ENCODE peak calls at places on chromosomes 12 and 14, in seven cellular contexts. V is Caco-2; Z is right cardiac atrium; J is tibial nerve; I is CD4-positive, alpha-beta memory T cell; A is A549; B is CD8-positive, alpha-beta T cell. K is an unnamed sample.

GRCh38 chr12:4763549-4763948 is 43.3 kb downstream of the GALNT8 start:
- DNase-seq in V (no peak), Z (peak; percentile 29), J (no peak), I (no peak), A (peak; percentile 31), B (peak; percentile 24), K (no peak)

GRCh38 chr12:121223283-121223946 is 13.5 kb downstream of the P2RX4 start:
- DNase-seq in V (peak; percentile 35), Z (no peak), J (no peak), I (peak; percentile 34), A (no peak), B (peak; percentile 52), K (peak; percentile 66)

GRCh38 chr14:59631237-59631636 is 54.6 kb upstream of the CCDC175 start:
- DNase-seq in V (peak; percentile 51), Z (no peak), J (no peak), I (no peak), A (no peak), B (no peak), K (peak; percentile 63)

GRCh38 chr12:46402451-46402850 is 29.9 kb upstream of the SLC38A2 start:
- DNase-seq in V (no peak), Z (peak; percentile 46), J (no peak), I (no peak), A (no peak), B (no peak), K (no peak)

GRCh38 chr14:90564496-90564895 is 167.7 kb downstream of the CALM1 start:
- DNase-seq in V (no peak), Z (no peak), J (no peak), I (no peak), A (no peak), B (no peak), K (no peak)

GRCh38 chr14:105945891-105946290 is 419.5 kb downstream of the TMEM121 start:
- DNase-seq in V (peak; percentile 40), Z (no peak), J (no peak), I (peak; percentile 15), A (no peak), B (peak; percentile 31), K (no peak)

GRCh38 chr12:82593901-82594396 is 92.8 kb upstream of the TMTC2 start:
- DNase-seq in V (no peak), Z (no peak), J (no peak), I (no peak), A (no peak), B (no peak), K (no peak)

GRCh38 chr12:116813271-116814041 is 67.8 kb downstream of the HRK start:
- DNase-seq in V (no peak), Z (no peak), J (no peak), I (no peak), A (no peak), B (no peak), K (no peak)

GRCh38 chr12:50555471-50555885 is 50.7 kb downstream of the DIP2B start:
- DNase-seq in V (no peak), Z (no peak), J (no peak), I (no peak), A (no peak), B (no peak), K (no peak)

GRCh38 chr14:22977684-22978486 is 4.5 kb downstream of the AJUBA start:
- DNase-seq in V (peak; percentile 96), Z (no peak), J (no peak), I (no peak), A (peak; percentile 80), B (no peak), K (no peak)

GRCh38 chr12:57105011-57105753 is 6.0 kb downstream of the STAT6 start:
- DNase-seq in V (no peak), Z (no peak), J (no peak), I (no peak), A (no peak), B (no peak), K (no peak)

GRCh38 chr14:69999246-69999645 is 120.0 kb downstream of the SMOC1 start:
- DNase-seq in V (no peak), Z (peak; percentile 32), J (no peak), I (no peak), A (peak; percentile 80), B (no peak), K (no peak)

GRCh38 chr12:108912361-108912760 is 32.5 kb downstream of the DAO start:
- DNase-seq in V (no peak), Z (no peak), J (no peak), I (no peak), A (no peak), B (no peak), K (no peak)

GRCh38 chr12:38258411-38258810 is 58.2 kb upstream of the ALG10B start:
- DNase-seq in V (no peak), Z (no peak), J (no peak), I (no peak), A (no peak), B (no peak), K (no peak)
- H3K9me3 ChIP-seq in V (peaks cover 3% of the 10 kb centered on the region), Z (peaks cover 4% of the 10 kb centered on the region), J (no peaks in the 10 kb centered on the region), I (no peaks in the 10 kb centered on the region), A (no peaks in the 10 kb centered on the region), B (no peaks in the 10 kb centered on the region), K (peaks cover 13% of the 10 kb centered on the region)

GRCh38 chr12:55993454-55993853 is 3.6 kb upstream of the SUOX start:
- DNase-seq in V (no peak), Z (no peak), J (no peak), I (no peak), A (no peak), B (no peak), K (no peak)
- H3K9me3 ChIP-seq in V (no peaks in the 10 kb centered on the region), Z (no peaks in the 10 kb centered on the region), J (no peaks in the 10 kb centered on the region), I (no peaks in the 10 kb centered on the region), A (no peaks in the 10 kb centered on the region), B (no peaks in the 10 kb centered on the region), K (no peaks in the 10 kb centered on the region)

GRCh38 chr14:40252817-40253447 is 820.7 kb upstream of the FBXO33 start:
- DNase-seq in V (peak; percentile 8), Z (no peak), J (no peak), I (no peak), A (no peak), B (no peak), K (no peak)
- H3K9me3 ChIP-seq in V (no peaks in the 10 kb centered on the region), Z (no peaks in the 10 kb centered on the region), J (no peaks in the 10 kb centered on the region), I (no peaks in the 10 kb centered on the region), A (peaks cover 3% of the 10 kb centered on the region), B (no peaks in the 10 kb centered on the region), K (peaks cover 58% of the 10 kb centered on the region)

DNA sequence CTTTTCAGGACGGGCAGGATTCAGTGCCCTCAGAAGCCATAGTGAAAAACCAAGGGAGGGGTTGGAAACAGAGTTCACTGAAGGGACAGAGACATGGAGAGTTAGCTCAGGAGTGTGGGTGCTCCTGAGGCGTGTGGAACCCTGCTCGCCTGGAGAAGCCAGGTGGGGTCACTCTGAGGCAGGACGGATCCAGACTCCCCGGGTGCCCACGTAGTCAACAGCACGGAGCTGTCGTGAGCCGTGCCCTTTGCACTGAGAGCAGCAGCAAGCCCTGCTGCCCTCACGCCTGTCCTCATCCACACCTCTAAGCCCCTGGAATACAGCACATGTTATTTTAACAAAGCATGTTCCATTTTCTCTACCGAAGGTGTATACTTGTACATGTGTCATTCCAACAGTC is 114.7 kb downstream of the FBXL14 start:
- DNase-seq in V (no peak), Z (no peak), J (no peak), I (no peak), A (no peak), B (no peak), K (no peak)
- H3K9me3 ChIP-seq in V (no peaks in the 10 kb centered on the region), Z (no peaks in the 10 kb centered on the region), J (no peaks in the 10 kb centered on the region), I (no peaks in the 10 kb centered on the region), A (no peaks in the 10 kb centered on the region), B (no peaks in the 10 kb centered on the region), K (no peaks in the 10 kb centered on the region)

GRCh38 chr14:20092050-20092449 is 18.5 kb upstream of the OR4K17 start:
- DNase-seq in V (no peak), Z (no peak), J (no peak), I (no peak), A (no peak), B (no peak), K (no peak)

DNA sequence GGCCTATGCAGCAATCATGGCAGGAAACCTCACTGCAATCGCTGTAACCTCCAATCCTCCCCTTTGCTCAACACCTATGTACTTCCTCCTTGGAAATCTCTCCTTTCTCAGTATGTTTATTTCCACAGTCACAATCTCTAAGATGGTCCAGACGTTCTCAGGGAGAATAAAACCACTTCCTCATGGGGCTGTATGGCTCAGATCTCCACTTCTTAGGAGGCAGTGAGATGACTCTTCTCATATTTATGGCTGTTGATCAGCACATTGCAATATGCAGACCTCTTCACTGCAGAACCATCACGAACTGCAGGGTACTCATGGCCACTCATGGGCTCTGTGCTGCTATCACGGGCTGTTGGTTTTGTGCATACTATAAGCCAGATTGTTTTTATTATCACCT is 17.1 kb upstream of the OR4K17 start:
- DNase-seq in V (no peak), Z (no peak), J (no peak), I (no peak), A (no peak), B (no peak), K (no peak)
- H3K9me3 ChIP-seq in V (no peaks in the 10 kb centered on the region), Z (no peaks in the 10 kb centered on the region), J (no peaks in the 10 kb centered on the region), I (no peaks in the 10 kb centered on the region), A (no peaks in the 10 kb centered on the region), B (no peaks in the 10 kb centered on the region), K (no peaks in the 10 kb centered on the region)

GRCh38 chr14:64232944-64233343 is 61.2 kb downstream of the ESR2 start:
- DNase-seq in V (no peak), Z (no peak), J (no peak), I (no peak), A (no peak), B (no peak), K (peak; percentile 74)

GRCh38 chr14:64234877-64235651 is 59.1 kb downstream of the ESR2 start:
- DNase-seq in V (no peak), Z (no peak), J (no peak), I (no peak), A (no peak), B (no peak), K (peak; percentile 96)

GRCh38 chr14:64235652-64236640 is 58.2 kb downstream of the ESR2 start:
- DNase-seq in V (no peak), Z (no peak), J (no peak), I (no peak), A (no peak), B (no peak), K (peak; percentile 98)

GRCh38 chr14:64232095-64232830 is 61.9 kb downstream of the ESR2 start:
- DNase-seq in V (no peak), Z (no peak), J (peak; percentile 14), I (no peak), A (no peak), B (no peak), K (peak; percentile 83)

GRCh38 chr14:64233791-64234190 is 60.4 kb downstream of the ESR2 start:
- DNase-seq in V (no peak), Z (no peak), J (no peak), I (no peak), A (no peak), B (no peak), K (peak; percentile 59)
- H3K9me3 ChIP-seq in V (no peaks in the 10 kb centered on the region), Z (no peaks in the 10 kb centered on the region), J (no peaks in the 10 kb centered on the region), I (no peaks in the 10 kb centered on the region), A (no peaks in the 10 kb centered on the region), B (no peaks in the 10 kb centered on the region), K (no peaks in the 10 kb centered on the region)

GRCh38 chr12:128513831-128514230 is 246.9 kb downstream of the TMEM132C start:
- DNase-seq in V (no peak), Z (no peak), J (no peak), I (no peak), A (no peak), B (no peak), K (no peak)
- H3K9me3 ChIP-seq in V (no peaks in the 10 kb centered on the region), Z (no peaks in the 10 kb centered on the region), J (no peaks in the 10 kb centered on the region), I (no peaks in the 10 kb centered on the region), A (peaks cover 2% of the 10 kb centered on the region), B (no peaks in the 10 kb centered on the region), K (no peaks in the 10 kb centered on the region)

GRCh38 chr12:34605955-34606748 is 583.9 kb downstream of the ALG10 start:
- DNase-seq in V (no peak), Z (no peak), J (no peak), I (no peak), A (no peak), B (no peak), K (no peak)
- H3K9me3 ChIP-seq in V (peaks cover 56% of the 10 kb centered on the region), Z (no peaks in the 10 kb centered on the region), J (no peaks in the 10 kb centered on the region), I (no peaks in the 10 kb centered on the region), A (no peaks in the 10 kb centered on the region), B (no peaks in the 10 kb centered on the region), K (peaks cover 17% of the 10 kb centered on the region)

K was measured in Karpas-422.